ENCODE peak calls at places on chromosomes 13 and 19, in six cellular contexts. One of them, this sample, is unnamed.

GRCh38 chr13:38385152-38385891 is 35.7 kb downstream of the UFM1 start:
- DNase-seq in CD4-positive, alpha-beta T cell: no peak
- DNase-seq in thoracic aorta: no peak
- DNase-seq in C1 segment of cervical spinal cord: no peak
- DNase-seq in EH: no peak
- DNase-seq in stimulated activated CD8-positive, alpha-beta memory T cell treated with anti-CD3 and anti-CD28 coated beads, Interleukin-12 subunit alpha, Interleukin-12 subunit beta, amount 100 ng/mL, for 4 hours: no peak
- DNase-seq in this sample: no peak

GRCh38 chr13:30158774-30159445 is 148.4 kb downstream of the KATNAL1 start:
- DNase-seq in CD4-positive, alpha-beta T cell: no peak
- DNase-seq in C1 segment of cervical spinal cord: no peak
- DNase-seq in thoracic aorta: no peak
- DNase-seq in stimulated activated CD8-positive, alpha-beta memory T cell treated with anti-CD3 and anti-CD28 coated beads, Interleukin-12 subunit alpha, Interleukin-12 subunit beta, amount 100 ng/mL, for 4 hours: no peak
- DNase-seq in EH: peak; percentile 79
- DNase-seq in this sample: no peak

GRCh38 chr13:28333204-28333900 is 161.6 kb downstream of the FLT1 start:
- DNase-seq in stimulated activated CD8-positive, alpha-beta memory T cell treated with anti-CD3 and anti-CD28 coated beads, Interleukin-12 subunit alpha, Interleukin-12 subunit beta, amount 100 ng/mL, for 4 hours: no peak
- DNase-seq in thoracic aorta: no peak
- DNase-seq in C1 segment of cervical spinal cord: no peak
- DNase-seq in CD4-positive, alpha-beta T cell: no peak
- DNase-seq in EH: no peak
- DNase-seq in this sample: no peak

GRCh38 chr19:5951338-5951861 is 26.5 kb downstream of the RANBP3 start:
- DNase-seq in thoracic aorta: no peak
- DNase-seq in C1 segment of cervical spinal cord: peak; percentile 47
- DNase-seq in CD4-positive, alpha-beta T cell: no peak
- DNase-seq in stimulated activated CD8-positive, alpha-beta memory T cell treated with anti-CD3 and anti-CD28 coated beads, Interleukin-12 subunit alpha, Interleukin-12 subunit beta, amount 100 ng/mL, for 4 hours: no peak
- DNase-seq in EH: no peak
- DNase-seq in this sample: no peak

GRCh38 chr19:15640294-15640903 is at the start of gene CYP4F3:
- DNase-seq in thoracic aorta: no peak
- DNase-seq in CD4-positive, alpha-beta T cell: no peak
- DNase-seq in EH: no peak
- DNase-seq in C1 segment of cervical spinal cord: no peak
- DNase-seq in stimulated activated CD8-positive, alpha-beta memory T cell treated with anti-CD3 and anti-CD28 coated beads, Interleukin-12 subunit alpha, Interleukin-12 subunit beta, amount 100 ng/mL, for 4 hours: no peak
- DNase-seq in this sample: peak; percentile 79

GRCh38 chr13:108121406-108121805 is 93.9 kb downstream of the LIG4 start:
- DNase-seq in stimulated activated CD8-positive, alpha-beta memory T cell treated with anti-CD3 and anti-CD28 coated beads, Interleukin-12 subunit alpha, Interleukin-12 subunit beta, amount 100 ng/mL, for 4 hours: no peak
- DNase-seq in thoracic aorta: no peak
- DNase-seq in EH: no peak
- DNase-seq in C1 segment of cervical spinal cord: no peak
- DNase-seq in CD4-positive, alpha-beta T cell: no peak
- DNase-seq in this sample: no peak

GRCh38 chr19:29285878-29286277 is 72.9 kb upstream of the UQCRFS1 start:
- DNase-seq in C1 segment of cervical spinal cord: no peak
- DNase-seq in stimulated activated CD8-positive, alpha-beta memory T cell treated with anti-CD3 and anti-CD28 coated beads, Interleukin-12 subunit alpha, Interleukin-12 subunit beta, amount 100 ng/mL, for 4 hours: no peak
- DNase-seq in CD4-positive, alpha-beta T cell: no peak
- DNase-seq in EH: no peak
- DNase-seq in thoracic aorta: no peak
- DNase-seq in this sample: no peak

GRCh38 chr13:74966814-74967213 is 515.2 kb downstream of the TBC1D4 start:
- DNase-seq in C1 segment of cervical spinal cord: no peak
- DNase-seq in stimulated activated CD8-positive, alpha-beta memory T cell treated with anti-CD3 and anti-CD28 coated beads, Interleukin-12 subunit alpha, Interleukin-12 subunit beta, amount 100 ng/mL, for 4 hours: no peak
- DNase-seq in CD4-positive, alpha-beta T cell: no peak
- DNase-seq in thoracic aorta: no peak
- DNase-seq in EH: no peak
- DNase-seq in this sample: no peak

GRCh38 chr13:54449922-54450321 is 1421.3 kb downstream of the OLFM4 start:
- DNase-seq in CD4-positive, alpha-beta T cell: no peak
- DNase-seq in C1 segment of cervical spinal cord: no peak
- DNase-seq in EH: no peak
- DNase-seq in thoracic aorta: no peak
- DNase-seq in stimulated activated CD8-positive, alpha-beta memory T cell treated with anti-CD3 and anti-CD28 coated beads, Interleukin-12 subunit alpha, Interleukin-12 subunit beta, amount 100 ng/mL, for 4 hours: no peak
- DNase-seq in this sample: peak; percentile 20

GRCh38 chr19:38739440-38740251 is 4.6 kb downstream of the CAPN12 start:
- DNase-seq in thoracic aorta: no peak
- DNase-seq in CD4-positive, alpha-beta T cell: no peak
- DNase-seq in C1 segment of cervical spinal cord: no peak
- DNase-seq in EH: peak; percentile 14
- DNase-seq in stimulated activated CD8-positive, alpha-beta memory T cell treated with anti-CD3 and anti-CD28 coated beads, Interleukin-12 subunit alpha, Interleukin-12 subunit beta, amount 100 ng/mL, for 4 hours: no peak
- DNase-seq in this sample: no peak

GRCh38 chr13:50911051-50911690 is 1.6 kb downstream of the RNASEH2B start:
- DNase-seq in stimulated activated CD8-positive, alpha-beta memory T cell treated with anti-CD3 and anti-CD28 coated beads, Interleukin-12 subunit alpha, Interleukin-12 subunit beta, amount 100 ng/mL, for 4 hours: no peak
- DNase-seq in CD4-positive, alpha-beta T cell: no peak
- DNase-seq in EH: peak; percentile 11
- DNase-seq in thoracic aorta: no peak
- DNase-seq in C1 segment of cervical spinal cord: no peak
- DNase-seq in this sample: peak; percentile 17

GRCh38 chr19:48511321-48511731 is 309 bp downstream of the LMTK3 start:
- DNase-seq in thoracic aorta: no peak
- DNase-seq in CD4-positive, alpha-beta T cell: peak; percentile 28
- DNase-seq in stimulated activated CD8-positive, alpha-beta memory T cell treated with anti-CD3 and anti-CD28 coated beads, Interleukin-12 subunit alpha, Interleukin-12 subunit beta, amount 100 ng/mL, for 4 hours: no peak
- DNase-seq in EH: no peak
- DNase-seq in C1 segment of cervical spinal cord: no peak
- DNase-seq in this sample: no peak

GRCh38 chr13:22422023-22422422 is 751.1 kb downstream of the FGF9 start:
- DNase-seq in CD4-positive, alpha-beta T cell: no peak
- DNase-seq in C1 segment of cervical spinal cord: no peak
- DNase-seq in EH: no peak
- DNase-seq in thoracic aorta: no peak
- DNase-seq in stimulated activated CD8-positive, alpha-beta memory T cell treated with anti-CD3 and anti-CD28 coated beads, Interleukin-12 subunit alpha, Interleukin-12 subunit beta, amount 100 ng/mL, for 4 hours: no peak
- DNase-seq in this sample: no peak

GRCh38 chr13:76596216-76596615 is 290.0 kb downstream of the KCTD12 start:
- DNase-seq in thoracic aorta: no peak
- DNase-seq in EH: peak; percentile 3
- DNase-seq in stimulated activated CD8-positive, alpha-beta memory T cell treated with anti-CD3 and anti-CD28 coated beads, Interleukin-12 subunit alpha, Interleukin-12 subunit beta, amount 100 ng/mL, for 4 hours: no peak
- DNase-seq in CD4-positive, alpha-beta T cell: no peak
- DNase-seq in C1 segment of cervical spinal cord: no peak
- DNase-seq in this sample: no peak

GRCh38 chr13:48804836-48805601 is 151.3 kb downstream of the CYSLTR2 start:
- DNase-seq in C1 segment of cervical spinal cord: no peak
- DNase-seq in stimulated activated CD8-positive, alpha-beta memory T cell treated with anti-CD3 and anti-CD28 coated beads, Interleukin-12 subunit alpha, Interleukin-12 subunit beta, amount 100 ng/mL, for 4 hours: no peak
- DNase-seq in CD4-positive, alpha-beta T cell: no peak
- DNase-seq in EH: peak; percentile 46
- DNase-seq in thoracic aorta: no peak
- DNase-seq in this sample: no peak

GRCh38 chr13:31394491-31394890 is 194.7 kb downstream of the B3GLCT start:
- DNase-seq in EH: peak; percentile 8
- DNase-seq in C1 segment of cervical spinal cord: no peak
- DNase-seq in stimulated activated CD8-positive, alpha-beta memory T cell treated with anti-CD3 and anti-CD28 coated beads, Interleukin-12 subunit alpha, Interleukin-12 subunit beta, amount 100 ng/mL, for 4 hours: no peak
- DNase-seq in thoracic aorta: no peak
- DNase-seq in CD4-positive, alpha-beta T cell: no peak
- DNase-seq in this sample: no peak

GRCh38 chr19:18995804-18996241 is 37.5 kb downstream of the SUGP2 start:
- DNase-seq in thoracic aorta: no peak
- DNase-seq in C1 segment of cervical spinal cord: peak; percentile 53
- DNase-seq in stimulated activated CD8-positive, alpha-beta memory T cell treated with anti-CD3 and anti-CD28 coated beads, Interleukin-12 subunit alpha, Interleukin-12 subunit beta, amount 100 ng/mL, for 4 hours: no peak
- DNase-seq in CD4-positive, alpha-beta T cell: no peak
- DNase-seq in EH: peak; percentile 89
- DNase-seq in this sample: peak; percentile 85

GRCh38 chr19:53246498-53246897 is 8.2 kb downstream of the ZNF677 start:
- DNase-seq in CD4-positive, alpha-beta T cell: no peak
- DNase-seq in stimulated activated CD8-positive, alpha-beta memory T cell treated with anti-CD3 and anti-CD28 coated beads, Interleukin-12 subunit alpha, Interleukin-12 subunit beta, amount 100 ng/mL, for 4 hours: no peak
- DNase-seq in EH: no peak
- DNase-seq in thoracic aorta: no peak
- DNase-seq in C1 segment of cervical spinal cord: no peak
- DNase-seq in this sample: no peak

GRCh38 chr13:36163809-36164308 is 32.7 kb upstream of the DCLK1 start:
- DNase-seq in C1 segment of cervical spinal cord: no peak
- DNase-seq in thoracic aorta: no peak
- DNase-seq in stimulated activated CD8-positive, alpha-beta memory T cell treated with anti-CD3 and anti-CD28 coated beads, Interleukin-12 subunit alpha, Interleukin-12 subunit beta, amount 100 ng/mL, for 4 hours: no peak
- DNase-seq in EH: peak; percentile 98
- DNase-seq in CD4-positive, alpha-beta T cell: no peak
- DNase-seq in this sample: no peak